ENCODE peak calls at places on chromosomes 3 and 15, in seven cellular contexts. X is fibroblast of pulmonary artery; I is CD8-positive, alpha-beta memory T cell; S is naive thymus-derived CD4-positive, alpha-beta T cell; U is psoas muscle; C is SK-N-SH; Q is BE2C. K is an unnamed sample.

GRCh38 chr3:66656608-66657007 is 155.8 kb upstream of the LRIG1 start:
- DNase-seq in X (no peak), I (no peak), S (no peak), U (no peak), C (no peak), Q (no peak), K (no peak)

GRCh38 chr3:197495499-197495898 is 60.3 kb downstream of the BDH1 start:
- DNase-seq in X (no peak), I (no peak), S (no peak), U (no peak), C (no peak), Q (no peak), K (no peak)

GRCh38 chr15:41416162-41416741 is 643 bp upstream of the RTF1 start:
- DNase-seq in X (no peak), I (no peak), S (peak; percentile 1), U (no peak), C (no peak), Q (no peak), K (no peak)

GRCh38 chr3:52072471-52072870 is 16.1 kb upstream of the DUSP7 start:
- DNase-seq in X (no peak), I (no peak), S (no peak), U (no peak), C (no peak), Q (no peak), K (no peak)

GRCh38 chr15:39235084-39235795 is 345.6 kb upstream of the THBS1 start:
- DNase-seq in X (no peak), I (no peak), S (no peak), U (no peak), C (no peak), Q (no peak), K (no peak)

GRCh38 chr15:20346082-20346805 is 195.4 kb downstream of the GOLGA6L6 start:
- DNase-seq in X (no peak), I (no peak), S (no peak), U (no peak), C (no peak), Q (no peak), K (no peak)

GRCh38 chr15:47983533-47983932 is 137.3 kb upstream of the SLC24A5 start:
- DNase-seq in X (peak; percentile 6), I (no peak), S (no peak), U (no peak), C (no peak), Q (no peak), K (no peak)

GRCh38 chr3:65963787-65964707 is 74.7 kb downstream of the MAGI1 start:
- DNase-seq in X (peak; percentile 88), I (no peak), S (no peak), U (no peak), C (no peak), Q (no peak), K (no peak)

GRCh38 chr3:12869025-12869695 is 27.8 kb upstream of the RPL32 start:
- DNase-seq in X (no peak), I (no peak), S (no peak), U (peak; percentile 48), C (peak; percentile 81), Q (peak; percentile 73), K (peak; percentile 78)
- H3K4me3 ChIP-seq in X (no peak overlapping the region), I (peak overlapping the region; percentile 75), S (no peak overlapping the region), U (no peak overlapping the region), C (no peak overlapping the region), Q (no peak overlapping the region), K (no peak overlapping the region)

GRCh38 chr15:74399100-74399499 is 31.7 kb upstream of the CYP11A1 start:
- DNase-seq in X (no peak), I (no peak), S (no peak), U (no peak), C (no peak), Q (no peak), K (no peak)

GRCh38 chr15:74398183-74398582 is 30.7 kb upstream of the CYP11A1 start:
- DNase-seq in X (no peak), I (no peak), S (no peak), U (no peak), C (no peak), Q (no peak), K (no peak)

GRCh38 chr15:74400313-74400850 is 32.9 kb upstream of the CYP11A1 start:
- DNase-seq in X (no peak), I (no peak), S (no peak), U (no peak), C (no peak), Q (no peak), K (no peak)

GRCh38 chr15:74400915-74401757 is 32.6 kb downstream of the SEMA7A start:
- DNase-seq in X (no peak), I (no peak), S (no peak), U (no peak), C (no peak), Q (no peak), K (no peak)

DNA sequence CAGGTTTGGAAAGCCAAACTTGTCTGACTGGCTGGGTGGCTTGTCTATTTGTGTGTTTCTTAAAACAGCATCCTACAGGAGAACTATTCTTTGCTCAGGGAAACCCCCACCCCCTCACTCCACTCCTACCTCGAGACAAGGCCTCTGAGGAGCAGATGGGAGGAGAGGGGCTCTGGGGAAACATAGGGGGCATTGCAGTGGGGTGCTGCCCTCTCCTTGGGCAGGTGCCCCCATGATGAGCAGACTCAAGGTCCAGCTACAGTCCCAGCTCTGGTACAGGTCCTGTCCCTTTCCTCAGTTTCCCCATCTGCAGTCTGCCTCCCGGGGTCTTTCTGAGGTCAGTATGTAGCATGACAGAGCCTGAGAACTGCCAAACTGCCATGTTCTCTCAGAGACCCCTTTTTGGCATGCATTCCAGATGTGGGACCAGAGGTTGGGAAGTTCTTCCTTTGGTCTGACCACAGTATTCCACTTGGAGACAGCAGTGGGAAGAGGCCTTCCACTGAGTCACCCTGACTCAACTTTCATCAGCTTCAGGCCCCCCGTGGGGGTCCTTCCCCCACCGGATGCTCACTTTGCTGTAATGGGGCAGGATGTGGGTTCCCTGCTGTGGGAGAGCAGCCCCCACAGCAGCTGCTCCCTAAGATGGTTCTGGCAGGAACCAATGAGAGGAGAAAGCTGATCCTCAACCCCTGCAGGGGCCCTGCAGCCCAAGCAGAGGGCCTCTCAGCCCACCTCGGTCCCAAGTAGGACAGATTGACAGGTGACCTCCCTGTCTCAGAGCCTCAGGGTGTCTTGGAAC is 32.3 kb upstream of the CYP11A1 start:
- DNase-seq in X (no peak), I (peak; percentile 54), S (peak; percentile 25), U (no peak), C (no peak), Q (no peak), K (no peak)
- H3K4me3 ChIP-seq in X (no peak overlapping the region), I (peak overlapping the region; percentile 40), S (peak overlapping the region; percentile 19), U (no peak overlapping the region), C (no peak overlapping the region), Q (no peak overlapping the region), K (no peak overlapping the region)

GRCh38 chr15:40323953-40324937 is 753 bp downstream of the INAFM2 start:
- DNase-seq in X (no peak), I (no peak), S (peak; percentile 21), U (no peak), C (peak; percentile 78), Q (peak; percentile 46), K (peak; percentile 50)

GRCh38 chr15:40327338-40327917 is 3.9 kb downstream of the INAFM2 start:
- DNase-seq in X (no peak), I (no peak), S (no peak), U (no peak), C (no peak), Q (no peak), K (peak; percentile 34)

GRCh38 chr15:40323239-40323952 is at the start of gene INAFM2:
- DNase-seq in X (peak; percentile 96), I (peak; percentile 90), S (peak; percentile 89), U (peak; percentile 92), C (peak; percentile 98), Q (peak; percentile 96), K (peak; percentile 98)

GRCh38 chr15:40325188-40325587 is 1.7 kb downstream of the INAFM2 start:
- DNase-seq in X (no peak), I (no peak), S (no peak), U (no peak), C (no peak), Q (no peak), K (no peak)

DNA sequence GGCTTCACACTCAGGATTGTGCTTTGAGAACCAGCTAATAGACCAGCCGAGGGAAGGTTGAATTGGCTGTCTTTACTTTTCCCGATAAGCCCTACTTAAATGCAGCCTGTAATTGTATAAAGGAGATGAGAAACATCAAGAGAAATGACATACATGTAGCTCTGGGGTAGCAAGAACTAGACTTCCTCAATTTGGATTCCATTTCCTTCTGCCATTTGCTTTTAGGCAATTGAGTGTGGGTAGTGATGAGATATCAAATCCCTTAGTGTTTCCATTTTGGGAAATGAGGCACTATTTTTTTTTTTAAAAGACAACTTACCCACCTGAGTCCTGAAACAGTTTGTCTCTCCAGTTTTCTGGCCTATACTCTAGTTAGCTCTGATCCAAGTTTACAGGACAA is 2.2 kb downstream of the INAFM2 start:
- DNase-seq in X (no peak), I (no peak), S (no peak), U (no peak), C (no peak), Q (no peak), K (no peak)
- H3K4me3 ChIP-seq in X (peak overlapping the region; percentile 67), I (no peak overlapping the region), S (no peak overlapping the region), U (peak overlapping the region; percentile 86), C (peak overlapping the region; percentile 73), Q (no peak overlapping the region), K (no peak overlapping the region)

DNA sequence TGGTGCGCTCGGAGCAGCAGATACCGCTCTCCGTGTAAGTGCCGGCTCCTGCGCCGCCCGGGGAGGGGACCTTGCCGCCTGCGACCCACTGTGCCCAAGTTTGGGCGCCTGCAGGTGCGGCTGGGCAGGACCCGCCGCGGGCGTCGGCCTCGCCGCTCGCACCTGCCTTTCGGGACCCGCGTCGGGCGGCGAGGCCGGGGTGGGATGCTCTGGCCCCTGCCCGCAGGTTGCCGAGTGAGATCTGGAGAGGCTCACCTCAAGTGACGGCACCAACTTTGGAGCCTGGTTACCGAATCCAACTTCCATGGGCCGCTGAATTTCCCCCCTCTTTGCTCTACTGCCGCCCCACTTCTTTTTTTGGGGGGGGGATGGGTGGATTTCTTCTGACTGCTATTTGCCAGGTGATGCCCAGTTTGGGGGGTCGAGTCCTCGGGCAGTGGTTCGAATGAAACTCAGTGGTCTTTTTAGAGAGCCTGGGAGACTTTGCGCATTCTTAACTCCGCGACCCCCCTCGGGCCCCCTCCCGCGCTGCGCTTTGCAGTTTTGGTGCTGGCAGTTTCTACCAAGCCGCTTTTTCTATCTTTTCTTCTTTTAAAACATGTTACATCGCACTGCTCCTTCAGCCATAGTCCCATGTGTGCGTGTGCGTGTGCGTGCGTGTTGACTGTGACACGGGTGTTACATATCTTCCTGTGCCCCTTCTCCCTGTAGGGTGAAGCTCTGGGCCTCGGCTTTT is 618 bp downstream of the CACNA2D3 start:
- DNase-seq in X (peak; percentile 3), I (no peak), S (no peak), U (no peak), C (peak; percentile 39), Q (no peak), K (no peak)
- H3K4me3 ChIP-seq in X (peak overlapping the region; percentile 52), I (no peak overlapping the region), S (no peak overlapping the region), U (peak overlapping the region; percentile 73), C (peak overlapping the region; percentile 53), Q (peak overlapping the region; percentile 69), K (peak overlapping the region; percentile 31)

DNA sequence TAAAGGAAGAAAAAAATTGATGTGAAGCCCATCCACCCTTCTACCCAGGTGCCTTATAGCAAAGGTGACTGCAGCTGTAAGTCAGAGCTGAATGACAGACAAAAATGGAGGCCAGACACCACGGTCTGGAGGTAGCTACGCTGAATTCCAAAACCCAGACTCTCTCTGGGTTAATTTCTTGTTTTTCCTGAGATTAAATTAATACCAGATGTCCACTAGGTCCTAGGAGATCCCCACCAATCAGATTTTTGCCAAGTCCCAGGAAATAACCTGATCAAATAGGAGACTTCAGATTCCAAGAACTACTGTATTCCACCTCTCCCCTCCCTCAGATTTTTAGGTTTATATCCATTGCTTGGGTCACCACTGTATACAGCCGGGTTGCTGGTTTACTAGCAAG is 33.3 kb downstream of the ABCC5 start:
- DNase-seq in X (no peak), I (no peak), S (no peak), U (no peak), C (peak; percentile 70), Q (no peak), K (no peak)
- H3K4me3 ChIP-seq in X (no peak overlapping the region), I (no peak overlapping the region), S (no peak overlapping the region), U (no peak overlapping the region), C (no peak overlapping the region), Q (no peak overlapping the region), K (no peak overlapping the region)